ENCODE peak calls at places on chromosomes 7 and 10, in nine cellular contexts. B is IMR-90, F is left lung, V is AG09309, O is GM12865, X is glutamatergic neuron, K is epithelial cell of esophagus, Y is OCI-LY7, H is BJ. A is an unnamed sample.

GRCh38 chr7:112192236-112193154 is 13.7 kb downstream of the DOCK4 start:
- DNase-seq in B (peak; percentile 88), F (no peak), V (no peak), O (no peak), X (no peak), K (peak; percentile 90), Y (no peak), H (no peak), A (no peak)

GRCh38 chr10:32957341-32958084 is 517 bp downstream of the ITGB1 start:
- DNase-seq in B (no peak), F (peak; percentile 70), V (no peak), O (peak; percentile 52), X (peak; percentile 69), K (no peak), Y (peak; percentile 55), H (no peak), A (peak; percentile 59)

GRCh38 chr7:2116086-2116810 is 116.5 kb downstream of the MAD1L1 start:
- DNase-seq in B (peak; percentile 74), F (no peak), V (no peak), O (no peak), X (no peak), K (peak; percentile 88), Y (no peak), H (no peak), A (no peak)

GRCh38 chr10:93874309-93875031 is 19.3 kb upstream of the SLC35G1 start:
- DNase-seq in B (no peak), F (no peak), V (no peak), O (no peak), X (no peak), K (peak; percentile 14), Y (no peak), H (no peak), A (no peak)

GRCh38 chr7:83738436-83738835 is 89.5 kb upstream of the SEMA3E start:
- DNase-seq in B (no peak), F (no peak), V (no peak), O (no peak), X (no peak), K (no peak), Y (no peak), H (no peak), A (no peak)

GRCh38 chr10:97851341-97852001 is 1.8 kb downstream of the GOLGA7B start:
- DNase-seq in B (no peak), F (no peak), V (no peak), O (no peak), X (peak; percentile 49), K (peak; percentile 63), Y (peak; percentile 19), H (no peak), A (no peak)

GRCh38 chr10:11017575-11018425 is at the start of gene CELF2:
- DNase-seq in B (no peak), F (peak; percentile 79), V (no peak), O (peak; percentile 88), X (peak; percentile 79), K (peak; percentile 60), Y (no peak), H (no peak), A (peak; percentile 78)

GRCh38 chr7:148856035-148856881 is 27.8 kb downstream of the EZH2 start:
- DNase-seq in B (peak; percentile 28), F (no peak), V (no peak), O (peak; percentile 72), X (peak; percentile 36), K (peak; percentile 73), Y (peak; percentile 63), H (no peak), A (peak; percentile 55)

GRCh38 chr7:106997487-106998271 is 46.8 kb upstream of the PRKAR2B start:
- DNase-seq in B (no peak), F (no peak), V (no peak), O (no peak), X (no peak), K (no peak), Y (no peak), H (no peak), A (no peak)
- TF ChIP-seq CTCF in B (no peak), F (no peak), V (no peak), O (no peak), X (no peak), K (no peak), Y (no peak), H (no peak), A (no peak)

DNA sequence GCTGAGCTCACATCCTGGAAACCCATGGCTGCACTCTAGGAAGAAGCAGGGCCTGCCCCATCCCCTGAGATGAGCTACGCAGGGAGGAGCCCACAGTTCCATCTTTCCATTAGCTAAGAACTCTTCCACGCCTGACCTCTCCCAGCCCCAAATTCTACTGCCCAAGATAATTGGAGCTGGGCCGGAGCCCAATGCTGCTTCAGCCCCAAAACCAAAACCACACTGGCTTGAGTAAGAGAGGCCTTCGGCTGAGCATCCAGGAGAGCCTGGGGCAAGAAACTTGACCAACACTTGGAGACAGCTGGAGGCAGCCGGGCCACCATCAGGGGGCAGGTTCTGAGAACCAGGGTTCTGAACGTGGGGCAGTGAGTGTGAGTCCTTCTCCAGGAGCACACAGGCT is 116.1 kb upstream of the ZMIZ1 start:
- DNase-seq in B (no peak), F (peak; percentile 72), V (peak; percentile 91), O (no peak), X (no peak), K (no peak), Y (no peak), H (peak; percentile 83), A (no peak)
- TF ChIP-seq CTCF in B (no peak), F (no peak), V (peak; percentile 35), O (no peak), X (no peak), K (no peak), Y (no peak), H (peak; percentile 53), A (no peak)

DNA sequence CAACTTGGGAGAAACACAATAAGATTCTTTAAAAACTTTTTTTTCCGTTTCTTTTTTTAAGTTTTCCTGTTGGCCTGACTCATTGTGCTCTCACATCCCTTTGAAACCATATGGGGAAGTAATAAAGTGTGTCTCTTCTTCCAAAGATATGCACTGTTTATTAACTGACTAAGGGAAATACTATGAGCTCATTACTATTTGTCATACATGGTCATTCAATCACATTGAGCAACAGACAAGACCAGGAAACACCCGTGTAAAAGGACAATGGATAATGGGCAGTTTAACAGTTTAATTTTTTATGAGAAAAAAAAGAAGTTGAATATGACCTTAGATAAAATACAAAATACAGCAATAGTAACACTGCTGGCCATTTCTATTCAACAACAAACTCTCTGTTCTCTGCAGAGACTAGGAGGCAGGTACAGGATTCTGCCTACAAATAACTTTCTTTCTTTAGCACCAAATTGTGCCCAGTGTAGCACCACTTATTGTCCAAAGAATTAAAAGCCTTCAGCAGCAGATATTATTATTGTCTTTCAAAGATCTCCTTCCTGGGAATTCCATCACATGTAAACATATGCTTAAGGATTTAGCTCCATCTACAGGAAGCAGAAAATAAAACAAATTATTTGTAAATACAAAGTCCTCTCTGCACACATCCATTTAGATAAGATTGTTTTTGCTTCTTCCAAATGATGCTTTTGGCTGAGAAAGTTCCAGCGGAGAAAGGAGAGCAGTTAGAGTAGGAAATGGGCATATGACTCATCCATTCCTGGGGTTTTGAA is 55.0 kb upstream of the AKR1E2 start:
- DNase-seq in B (peak; percentile 98), F (no peak), V (peak; percentile 86), O (no peak), X (no peak), K (peak; percentile 90), Y (no peak), H (peak; percentile 94), A (no peak)
- TF ChIP-seq CTCF in B (peak; percentile 42), F (no peak), V (peak; percentile 15), O (no peak), X (no peak), K (peak; percentile 44), Y (peak; percentile 50), H (peak; percentile 24), A (no peak)

DNA sequence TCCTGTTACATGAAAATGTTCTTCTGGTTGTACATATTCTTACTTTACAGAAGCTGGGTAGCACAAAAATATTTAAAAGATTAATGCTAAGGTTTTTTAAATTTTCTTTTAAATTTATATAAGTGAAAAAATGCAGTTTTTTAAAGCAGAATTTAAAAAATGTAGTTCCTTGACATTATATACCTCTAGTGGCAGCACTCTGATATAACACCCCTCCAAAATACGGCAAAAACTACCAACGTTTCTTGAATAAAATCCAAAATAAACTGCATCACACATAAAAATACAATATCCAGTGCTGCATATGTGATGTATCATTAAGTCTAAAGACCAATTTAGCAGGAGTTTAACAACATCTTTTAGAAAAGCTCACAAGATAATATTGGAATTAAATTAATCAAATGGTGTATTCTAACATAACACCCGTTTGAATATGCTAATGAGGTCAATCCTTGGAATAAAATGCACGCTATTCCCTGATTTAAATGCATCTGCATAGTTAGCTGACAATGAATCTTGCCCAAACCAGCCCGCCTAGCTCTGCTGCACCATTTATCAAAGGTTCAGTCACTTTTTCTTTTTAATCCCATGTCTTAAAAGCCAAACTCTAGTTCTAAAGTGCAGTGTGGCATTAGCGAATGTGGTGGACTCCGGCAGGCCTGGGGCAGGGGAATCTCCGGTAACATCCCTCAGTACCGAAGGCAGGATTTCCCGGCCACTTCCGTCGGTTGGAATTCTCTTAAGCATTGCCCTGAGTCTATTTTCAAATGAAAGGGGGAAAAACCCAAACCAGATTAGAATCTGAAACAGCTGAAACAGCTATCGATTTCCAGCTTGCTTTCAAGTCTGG is 1.2 kb downstream of the TCERG1L start:
- DNase-seq in B (no peak), F (no peak), V (no peak), O (no peak), X (no peak), K (no peak), Y (no peak), H (no peak), A (no peak)
- TF ChIP-seq CTCF in B (peak; percentile 13), F (no peak), V (no peak), O (no peak), X (peak; percentile 78), K (no peak), Y (peak; percentile 61), H (peak; percentile 3), A (no peak)

A was measured in GM13976.